ENCODE peak calls at places on chromosome 22, in seven cellular contexts. A is activated T-cell treated with anti-CD3 and anti-CD28 coated beads for 1 hour; Y is activated T-helper 1 cell treated with anti-CD3 and anti-CD28 coated beads, Interleukin-12 subunit alpha, Interleukin-12 subunit beta, Interleukin-2, Interleukin-4 antibody, amounts not matched to agents 30 ng/mL and 10 ng/mL and 1 ng/mL, durations not matched to agents 14 hours and 24 hours and 36 hours; N is left lung; F is T-helper 2 cell; R is AG20443; U is activated T-helper 9 cell treated with anti-CD3 and anti-CD28 coated beads, Interleukin-2, amount 50 U/mL, for 16 hours. O is an unnamed sample.

GRCh38 chr22:26606611-26607010 is 11.2 kb downstream of the CRYBB1 start:
- DNase-seq in A (no peak), Y (no peak), N (no peak), F (no peak), R (peak), U (no peak), O (no peak)

GRCh38 chr22:24525416-24526037 is 29.4 kb downstream of the GUCD1 start:
- DNase-seq in A (peak), Y (peak), N (peak), F (peak), R (peak), U (peak), O (no peak)

GRCh38 chr22:49999901-50000586 is 12.5 kb downstream of the IL17REL start:
- DNase-seq in A (no peak), Y (no peak), N (peak), F (no peak), R (no peak), U (no peak), O (no peak)

GRCh38 chr22:41799486-41800347 is 762 bp upstream of the CCDC134 start:
- DNase-seq in A (no peak), Y (no peak), N (peak), F (no peak), R (peak), U (no peak), O (peak)

GRCh38 chr22:24827305-24827704 is 21.3 kb downstream of the SGSM1 start:
- DNase-seq in A (no peak), Y (no peak), N (peak), F (no peak), R (no peak), U (no peak), O (no peak)

GRCh38 chr22:39349506-39349966 is 255 bp upstream of the SYNGR1 start:
- DNase-seq in A (no peak), Y (no peak), N (no peak), F (no peak), R (peak), U (no peak), O (no peak)

GRCh38 chr22:28027453-28028448 is 108.7 kb upstream of the PITPNB start:
- DNase-seq in A (no peak), Y (no peak), N (no peak), F (no peak), R (no peak), U (no peak), O (no peak)

GRCh38 chr22:42080287-42080686 is 787 bp downstream of the SMDT1 start:
- DNase-seq in A (no peak), Y (no peak), N (peak), F (no peak), R (peak), U (no peak), O (peak)

GRCh38 chr22:27670701-27671412 is 130.7 kb downstream of the MN1 start:
- DNase-seq in A (no peak), Y (no peak), N (no peak), F (no peak), R (peak), U (no peak), O (peak)

GRCh38 chr22:23302171-23303002 is 122.1 kb downstream of the BCR start:
- DNase-seq in A (no peak), Y (no peak), N (peak), F (no peak), R (no peak), U (no peak), O (no peak)